ENCODE peak calls at places on chromosome 3, in seven cellular contexts. P, F, U, L, X, A and Q are unnamed samples. For H3K4me1 and H3K27me3, the result is how much of the 10 kb centered on the place peaks cover.

GRCh38 chr3:23162939-23163338 is 40.2 kb upstream of the UBE2E2 start:
- DNase-seq in P (no peak), F (no peak), U (no peak), L (no peak), X (no peak), A (no peak), Q (no peak)

GRCh38 chr3:13260259-13261103 is 159.6 kb downstream of the NUP210 start:
- DNase-seq in P (no peak), F (peak), U (no peak), L (no peak), X (no peak), A (no peak), Q (no peak)

GRCh38 chr3:185770071-185770470 is 54.8 kb downstream of the IGF2BP2 start:
- DNase-seq in P (no peak), F (no peak), U (no peak), L (no peak), X (no peak), A (no peak), Q (no peak)

GRCh38 chr3:114218578-114219185 is 18.7 kb downstream of the ZNF80 start:
- DNase-seq in P (no peak), F (peak), U (no peak), L (no peak), X (no peak), A (no peak), Q (no peak)

GRCh38 chr3:59273976-59274375 is 224.2 kb upstream of the CFAP20DC start:
- DNase-seq in P (no peak), F (no peak), U (no peak), L (no peak), X (no peak), A (no peak), Q (no peak)

GRCh38 chr3:141278196-141279073 is 46.8 kb downstream of the PXYLP1 start:
- DNase-seq in P (peak), F (no peak), U (no peak), L (no peak), X (no peak), A (no peak), Q (no peak)

GRCh38 chr3:155656466-155656865 is 88.4 kb downstream of the PLCH1 start:
- DNase-seq in P (no peak), F (no peak), U (no peak), L (no peak), X (no peak), A (no peak), Q (no peak)

GRCh38 chr3:14647976-14648955 is 3.3 kb upstream of the CCDC174 start:
- DNase-seq in P (no peak), F (no peak), U (no peak), L (no peak), X (no peak), A (no peak), Q (peak)

GRCh38 chr3:4634894-4635293 is 141.7 kb downstream of the ITPR1 start:
- DNase-seq in P (no peak), F (no peak), U (no peak), L (no peak), X (no peak), A (no peak), Q (no peak)

GRCh38 chr3:4978966-4979400 is 254 bp upstream of the BHLHE40 start:
- DNase-seq in P (peak), F (no peak), U (peak), L (peak), X (peak), A (no peak), Q (peak)

GRCh38 chr3:58176827-58177489 is 33.8 kb downstream of the DNASE1L3 start:
- DNase-seq in P (no peak), F (no peak), U (no peak), L (no peak), X (no peak), A (no peak), Q (no peak)

GRCh38 chr3:160049570-160049969 is 60.9 kb downstream of the IL12A start:
- DNase-seq in P (peak), F (no peak), U (no peak), L (no peak), X (no peak), A (no peak), Q (no peak)

GRCh38 chr3:117201906-117202305 is 492.3 kb downstream of the TUSC7 start:
- DNase-seq in P (no peak), F (no peak), U (no peak), L (no peak), X (no peak), A (no peak), Q (no peak)

GRCh38 chr3:138051946-138052802 is 42.2 kb downstream of the CLDN18 start:
- DNase-seq in P (peak), F (peak), U (no peak), L (peak), X (peak), A (peak), Q (peak)

GRCh38 chr3:111715911-111716523 is 120.9 kb upstream of the ZBED2 start:
- DNase-seq in P (peak), F (peak), U (peak), L (peak), X (peak), A (no peak), Q (peak)

GRCh38 chr3:111712294-111713180 is 117.4 kb upstream of the ZBED2 start:
- DNase-seq in P (no peak), F (peak), U (no peak), L (no peak), X (no peak), A (no peak), Q (peak)

GRCh38 chr3:111717601-111718000 is 122.5 kb upstream of the ZBED2 start:
- DNase-seq in P (peak), F (peak), U (peak), L (peak), X (peak), A (peak), Q (peak)

GRCh38 chr3:111714305-111714704 is 119.2 kb upstream of the ZBED2 start:
- DNase-seq in P (no peak), F (no peak), U (peak), L (no peak), X (no peak), A (no peak), Q (no peak)

GRCh38 chr3:111713833-111714232 is 118.7 kb upstream of the ZBED2 start:
- DNase-seq in P (no peak), F (no peak), U (no peak), L (no peak), X (no peak), A (no peak), Q (no peak)
- H3K4me1 ChIP-seq in P (under half), F (under half), U (under half), L (under half), X (under half), A (under half), Q (under half)

GRCh38 chr3:106428565-106428994 is 559.8 kb upstream of the CBLB start:
- DNase-seq in P (peak), F (no peak), U (peak), L (no peak), X (peak), A (no peak), Q (no peak)

GRCh38 chr3:106435899-106436453 is 567.2 kb upstream of the CBLB start:
- DNase-seq in P (no peak), F (no peak), U (no peak), L (no peak), X (no peak), A (no peak), Q (no peak)

DNA sequence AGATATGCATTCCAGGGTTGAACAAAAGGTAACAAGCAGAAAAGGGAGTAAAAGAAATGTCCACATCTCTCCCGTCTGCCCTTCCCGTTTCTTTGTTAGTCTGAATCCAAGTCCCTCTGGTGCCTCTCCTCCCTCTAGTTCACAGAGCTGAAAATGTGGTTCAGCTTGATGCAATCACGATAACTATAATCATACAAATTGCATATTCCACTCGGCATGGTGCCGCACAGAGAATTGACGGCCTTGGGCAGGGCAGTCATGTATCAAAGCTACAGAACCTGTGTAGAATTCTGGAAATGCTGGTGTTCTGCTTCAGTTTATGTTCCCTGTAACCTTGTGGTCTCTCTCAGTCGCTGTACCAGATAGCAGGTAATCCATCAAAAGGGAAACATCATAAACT is 562.9 kb upstream of the CBLB start:
- DNase-seq in P (no peak), F (no peak), U (no peak), L (no peak), X (no peak), A (no peak), Q (no peak)
- H3K27me3 ChIP-seq in P (under half), F (under half), U (under half), L (under half), X (under half), A (under half), Q (under half)

DNA sequence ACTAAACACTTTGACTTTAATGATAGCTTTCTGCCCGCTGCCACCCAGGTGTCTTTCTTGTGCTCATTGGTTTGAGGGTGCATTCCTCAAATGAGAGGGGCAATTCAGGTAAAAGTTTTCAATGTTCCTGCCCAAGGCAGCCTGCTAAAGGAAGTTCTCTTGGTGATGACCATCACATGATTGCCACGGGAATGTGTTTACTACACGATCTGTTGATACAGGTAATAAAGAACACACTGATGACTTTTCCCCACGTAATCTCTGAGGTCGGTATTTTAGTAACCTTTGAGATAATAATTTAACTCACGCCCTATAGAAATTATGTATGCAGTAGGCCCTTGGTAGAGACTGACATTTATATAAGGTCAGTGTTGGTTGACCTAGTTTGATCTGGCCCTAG is 39.3 kb downstream of the FNDC3B start:
- DNase-seq in P (no peak), F (no peak), U (no peak), L (no peak), X (no peak), A (no peak), Q (peak)
- H3K4me1 ChIP-seq in P (under half), F (under half), U (under half), L (under half), X (half or more), A (under half), Q (under half)

DNA sequence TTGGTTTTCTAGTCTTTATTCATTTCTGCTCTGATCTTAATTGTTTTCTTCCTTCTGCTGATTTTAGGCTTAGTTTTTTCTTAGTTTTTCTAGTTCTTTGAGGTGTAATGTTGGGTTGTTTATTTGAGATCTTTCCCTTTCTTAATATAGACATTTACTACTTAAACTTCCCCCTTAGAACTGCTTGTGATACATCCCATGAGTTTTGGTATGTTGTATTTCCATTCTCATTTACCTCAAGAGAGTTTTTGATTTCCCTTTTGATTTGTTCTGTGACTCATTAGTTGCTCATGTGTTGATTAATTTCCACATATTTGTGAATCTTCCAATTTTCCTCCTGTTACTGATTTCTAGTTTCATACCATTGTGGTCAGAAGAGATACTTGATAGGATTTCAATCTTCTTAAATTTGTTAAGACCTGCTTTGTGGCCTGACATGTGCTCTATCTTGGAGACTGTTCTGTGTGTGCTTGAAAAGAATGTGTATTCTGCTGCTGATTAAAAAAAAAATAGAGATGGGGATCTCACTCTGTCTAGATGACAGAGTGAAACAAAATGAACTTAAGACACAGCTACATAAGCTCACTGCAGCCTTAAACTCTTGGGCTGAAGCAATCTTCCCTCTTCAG is 22.3 kb downstream of the GRM2 start:
- DNase-seq in P (no peak), F (no peak), U (no peak), L (no peak), X (no peak), A (no peak), Q (no peak)
- H3K27me3 ChIP-seq in P (under half), F (under half), U (under half), L (under half), X (under half), A (under half), Q (under half)

DNA sequence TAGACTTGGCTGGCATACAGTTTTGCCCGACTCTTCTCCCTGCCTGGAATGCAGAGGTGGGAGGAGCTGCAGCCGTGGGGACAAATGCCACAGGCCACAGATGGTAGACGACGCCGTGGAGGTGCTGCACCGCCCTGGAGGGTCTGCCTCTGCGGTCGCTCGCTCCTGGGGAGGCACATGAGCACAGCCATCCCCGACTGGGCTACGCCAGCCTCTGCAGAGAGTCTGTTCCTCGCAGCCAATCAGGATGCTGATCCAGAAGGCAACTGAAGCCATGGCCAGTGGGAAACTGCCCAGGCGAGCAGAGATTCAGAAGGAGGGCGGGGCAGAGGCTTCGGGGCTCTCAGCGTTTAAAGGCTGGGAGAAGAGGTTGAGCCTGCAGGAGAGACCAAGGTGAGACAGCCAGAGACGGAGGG is 11.9 kb upstream of the LRRC15 start:
- DNase-seq in P (no peak), F (no peak), U (no peak), L (peak), X (no peak), A (no peak), Q (no peak)
- H3K4me1 ChIP-seq in P (under half), F (under half), U (under half), L (under half), X (under half), A (under half), Q (under half)

DNA sequence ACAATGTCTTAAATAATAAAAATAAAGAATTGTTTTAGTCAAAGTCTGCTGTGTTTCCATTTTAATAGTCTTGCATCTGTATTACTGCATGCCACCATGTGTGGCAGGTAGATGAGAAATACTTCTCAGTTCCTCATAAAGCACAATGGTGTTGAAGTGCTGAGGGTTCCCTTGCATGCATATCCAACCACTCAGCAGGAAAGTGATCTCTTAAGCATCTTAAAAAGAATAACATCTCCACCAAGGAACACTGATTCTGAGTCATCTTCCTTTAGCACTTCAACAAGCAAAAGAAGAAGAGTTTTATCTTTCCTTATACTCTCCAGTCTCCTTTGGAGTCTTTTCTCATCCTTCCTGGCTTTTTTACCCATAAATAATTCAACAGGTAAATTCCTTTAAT is 602.0 kb downstream of the TBL1XR1 start:
- DNase-seq in P (no peak), F (no peak), U (no peak), L (no peak), X (no peak), A (no peak), Q (no peak)
- H3K27me3 ChIP-seq in P (under half), F (under half), U (under half), L (under half), X (under half), A (under half), Q (under half)

DNA sequence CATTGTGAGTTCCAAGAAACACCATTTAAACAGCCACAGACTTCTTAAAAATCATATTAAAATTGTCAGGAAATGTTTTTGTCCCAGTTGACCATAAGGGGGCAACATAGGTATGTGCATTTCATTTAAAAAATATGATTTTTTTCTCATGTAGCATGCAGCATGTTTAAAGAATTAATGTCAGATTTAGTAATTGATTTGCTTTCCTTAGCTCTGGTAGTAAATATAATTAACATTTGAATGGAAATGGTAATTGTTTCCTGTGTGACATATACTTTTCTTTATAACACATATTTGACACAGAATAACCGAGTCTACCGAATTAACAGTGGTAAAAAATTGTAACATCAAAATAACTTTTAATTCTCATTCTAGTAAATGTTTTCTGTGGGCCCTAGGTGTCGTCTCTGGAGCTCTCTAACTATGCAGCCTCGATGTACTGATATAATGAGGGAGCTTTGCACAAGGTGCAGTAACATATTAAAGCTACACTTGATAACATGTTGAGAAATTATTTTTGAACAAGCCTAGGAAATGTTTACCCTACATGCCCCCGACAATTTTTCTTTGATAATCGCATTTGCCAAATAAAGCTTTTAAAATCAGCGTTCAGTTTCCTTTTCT is 34.9 kb downstream of the NXPE3 start:
- DNase-seq in P (no peak), F (peak), U (no peak), L (no peak), X (no peak), A (no peak), Q (peak)
- H3K4me1 ChIP-seq in P (under half), F (under half), U (under half), L (under half), X (under half), A (under half), Q (under half)

GRCh38 chr3:184600685-184601377 is 39.2 kb downstream of the EPHB3 start:
- DNase-seq in P (no peak), F (no peak), U (no peak), L (no peak), X (no peak), A (no peak), Q (no peak)
- H3K27me3 ChIP-seq in P (under half), F (under half), U (under half), L (under half), X (under half), A (under half), Q (under half)

GRCh38 chr3:40718209-40718608 is 193.4 kb downstream of the ZNF621 start:
- DNase-seq in P (no peak), F (no peak), U (no peak), L (no peak), X (no peak), A (no peak), Q (no peak)

GRCh38 chr3:40717471-40717870 is 192.7 kb downstream of the ZNF621 start:
- DNase-seq in P (no peak), F (no peak), U (no peak), L (no peak), X (no peak), A (no peak), Q (no peak)

GRCh38 chr3:40713306-40713705 is 188.5 kb downstream of the ZNF621 start:
- DNase-seq in P (no peak), F (no peak), U (no peak), L (no peak), X (no peak), A (no peak), Q (no peak)

GRCh38 chr3:40714771-40715170 is 190.0 kb downstream of the ZNF621 start:
- DNase-seq in P (no peak), F (no peak), U (no peak), L (no peak), X (no peak), A (no peak), Q (no peak)

DNA sequence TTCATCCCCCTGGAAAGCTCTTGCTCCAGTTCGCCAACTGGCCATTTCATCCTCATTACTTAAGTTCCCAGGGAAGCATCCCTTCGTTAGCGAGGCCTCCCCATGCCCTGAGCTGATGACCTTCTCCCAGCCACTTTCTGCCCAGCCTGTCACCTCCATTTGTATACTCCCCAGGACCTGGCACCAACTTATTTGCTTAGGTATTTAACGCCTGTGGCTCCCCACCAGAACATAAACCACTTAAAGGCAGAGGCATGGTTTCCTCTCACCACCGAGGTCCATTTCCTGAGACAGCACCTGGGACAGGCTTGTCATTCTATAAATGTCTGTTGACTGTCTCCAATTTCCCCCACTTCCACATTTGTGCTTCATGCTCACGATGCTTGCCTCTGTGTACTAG is 189.0 kb downstream of the ZNF621 start:
- DNase-seq in P (no peak), F (no peak), U (no peak), L (no peak), X (no peak), A (no peak), Q (no peak)
- H3K4me1 ChIP-seq in P (under half), F (under half), U (under half), L (under half), X (under half), A (under half), Q (under half)